ENCODE peak calls at places on chromosome 22, in four cellular contexts. E, M, A and H are unnamed samples.

GRCh38 chr22:29720824-29721323 is 1.1 kb downstream of the CABP7 start:
- DNase-seq in A (no peak), M (no peak), E (no peak), H (no peak)

GRCh38 chr22:19179472-19180048 is 1.0 kb upstream of the SLC25A1 start:
- DNase-seq in A (peak), E (peak), M (peak), H (peak)

GRCh38 chr22:46593211-46593676 is 26.9 kb upstream of the GRAMD4 start:
- DNase-seq in E (no peak), A (no peak), M (no peak), H (no peak)

GRCh38 chr22:50506611-50507420 is 686 bp downstream of the LMF2 start:
- DNase-seq in E (no peak), M (no peak), A (no peak), H (no peak)

GRCh38 chr22:27952091-27952490 is 33.0 kb upstream of the PITPNB start:
- DNase-seq in E (peak), M (peak), A (no peak), H (no peak)

GRCh38 chr22:40414838-40415505 is 44.6 kb downstream of the SGSM3 start:
- DNase-seq in E (no peak), M (no peak), A (no peak), H (no peak)

GRCh38 chr22:50688448-50688847 is 15.8 kb downstream of the SHANK3 start:
- DNase-seq in M (no peak), E (no peak), A (no peak), H (no peak)

GRCh38 chr22:31089101-31090100 is 8.3 kb downstream of the SMTN start:
- DNase-seq in E (peak), A (peak), M (no peak), H (no peak)

GRCh38 chr22:39083212-39084165 is 6.4 kb downstream of the APOBEC3G start:
- DNase-seq in A (no peak), M (no peak), E (no peak), H (no peak)

GRCh38 chr22:41482319-41482935 is 13.5 kb downstream of the ACO2 start:
- DNase-seq in E (peak), M (no peak), A (no peak), H (no peak)

GRCh38 chr22:42651134-42651533 is 1.9 kb upstream of the CYB5R3 start:
- DNase-seq in A (no peak), M (no peak), E (peak), H (no peak)

GRCh38 chr22:31105282-31105929 is 2.0 kb downstream of the SELENOM start:
- DNase-seq in E (peak), A (no peak), M (no peak), H (no peak)

GRCh38 chr22:46574993-46575914 is 37.8 kb upstream of the CELSR1 start:
- DNase-seq in E (no peak), M (no peak), A (no peak), H (no peak)

GRCh38 chr22:50049299-50050195 is 8.6 kb downstream of the TTLL8 start:
- DNase-seq in A (no peak), M (no peak), E (no peak), H (no peak)

GRCh38 chr22:49364398-49364797 is 463.3 kb downstream of the BRD1 start:
- DNase-seq in M (no peak), E (no peak), A (no peak), H (no peak)

GRCh38 chr22:26713823-26714449 is 56.5 kb downstream of the MIAT start:
- DNase-seq in A (no peak), M (no peak), E (peak), H (no peak)

GRCh38 chr22:30046716-30047363 is 33.4 kb upstream of the HORMAD2 start:
- DNase-seq in M (no peak), A (no peak), E (no peak), H (no peak)

GRCh38 chr22:24350627-24351026 is 76.8 kb upstream of the ADORA2A start:
- DNase-seq in A (no peak), M (no peak), E (no peak), H (no peak)

GRCh38 chr22:23767673-23768548 is at the start of gene CHCHD10:
- DNase-seq in E (peak), M (no peak), A (peak), H (no peak)

GRCh38 chr22:25114369-25115362 is 85.0 kb upstream of the CRYBB3 start:
- DNase-seq in E (no peak), M (no peak), A (no peak), H (no peak)

GRCh38 chr22:27990879-27991278 is 71.8 kb upstream of the PITPNB start:
- DNase-seq in A (peak), E (peak), M (no peak), H (no peak)

GRCh38 chr22:24985824-24986214 is 33.3 kb downstream of the KIAA1671 start:
- DNase-seq in A (peak), E (peak), M (no peak), H (no peak)

GRCh38 chr22:30863161-30863833 is 105.3 kb downstream of the MORC2 start:
- DNase-seq in E (peak), A (no peak), M (no peak), H (no peak)

GRCh38 chr22:20524004-20524481 is 16.6 kb downstream of the MED15 start:
- DNase-seq in E (peak), M (no peak), A (no peak), H (no peak)

GRCh38 chr22:31616315-31616980 is 45.6 kb downstream of the PISD start:
- DNase-seq in M (no peak), E (no peak), A (peak), H (no peak)

GRCh38 chr22:29892757-29893156 is 9.8 kb downstream of the MTMR3 start:
- DNase-seq in A (no peak), M (no peak), E (no peak), H (no peak)

GRCh38 chr22:28332410-28332809 is 347.2 kb downstream of the TTC28 start:
- DNase-seq in M (no peak), A (no peak), E (peak), H (no peak)

GRCh38 chr22:30717331-30717921 is 22.8 kb downstream of the OSBP2 start:
- DNase-seq in M (peak), A (no peak), E (peak), H (no peak)

GRCh38 chr22:26691377-26691716 is 34.0 kb downstream of the MIAT start:
- DNase-seq in A (no peak), M (no peak), E (no peak), H (no peak)

GRCh38 chr22:41822289-41823057 is 10.4 kb upstream of the SREBF2 start:
- DNase-seq in M (no peak), E (peak), A (no peak), H (no peak)

GRCh38 chr22:49487950-49488349 is 339.7 kb downstream of the BRD1 start:
- DNase-seq in E (no peak), A (no peak), M (no peak), H (no peak)

GRCh38 chr22:19361501-19362103 is 69.9 kb downstream of the HIRA start:
- DNase-seq in M (no peak), E (no peak), A (no peak), H (peak)

GRCh38 chr22:23836692-23837495 is 1.9 kb downstream of the DERL3 start:
- DNase-seq in E (no peak), M (no peak), A (no peak), H (no peak)

GRCh38 chr22:22548349-22548716 is 10.7 kb downstream of the PRAME start:
- DNase-seq in M (no peak), E (no peak), A (no peak), H (no peak)

GRCh38 chr22:22547692-22548348 is 11.2 kb downstream of the PRAME start:
- DNase-seq in M (no peak), A (no peak), E (no peak), H (no peak)

GRCh38 chr22:22545084-22545483 is 14.0 kb downstream of the PRAME start:
- DNase-seq in A (no peak), M (no peak), E (no peak), H (no peak)

GRCh38 chr22:22547226-22547625 is 11.8 kb downstream of the PRAME start:
- DNase-seq in E (no peak), A (no peak), M (no peak), H (no peak)

DNA sequence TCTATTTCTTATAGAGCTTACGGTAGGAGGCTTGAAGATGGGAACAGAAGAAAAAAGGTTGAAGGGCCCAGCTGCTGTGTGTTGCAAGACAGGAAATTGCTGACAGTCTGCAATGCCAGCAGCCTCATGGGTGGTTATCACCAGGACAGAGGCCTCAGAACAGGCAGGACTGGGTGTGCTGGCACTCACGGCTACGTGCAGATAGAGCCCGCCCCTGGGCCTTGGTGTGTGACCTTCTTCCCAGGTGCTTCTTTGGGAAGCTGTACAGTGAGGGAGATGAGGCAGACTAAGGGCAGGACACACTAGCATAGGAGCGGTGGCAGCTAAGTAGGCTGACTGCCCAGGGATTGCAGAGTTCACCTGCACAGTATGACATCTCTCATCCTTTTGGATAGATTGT is 12.6 kb downstream of the PRAME start:
- DNase-seq in E (peak), M (no peak), A (peak), H (no peak)
- TF ChIP-seq CTCF in E (no peak), M (no peak), A (no peak), H (no peak)

DNA sequence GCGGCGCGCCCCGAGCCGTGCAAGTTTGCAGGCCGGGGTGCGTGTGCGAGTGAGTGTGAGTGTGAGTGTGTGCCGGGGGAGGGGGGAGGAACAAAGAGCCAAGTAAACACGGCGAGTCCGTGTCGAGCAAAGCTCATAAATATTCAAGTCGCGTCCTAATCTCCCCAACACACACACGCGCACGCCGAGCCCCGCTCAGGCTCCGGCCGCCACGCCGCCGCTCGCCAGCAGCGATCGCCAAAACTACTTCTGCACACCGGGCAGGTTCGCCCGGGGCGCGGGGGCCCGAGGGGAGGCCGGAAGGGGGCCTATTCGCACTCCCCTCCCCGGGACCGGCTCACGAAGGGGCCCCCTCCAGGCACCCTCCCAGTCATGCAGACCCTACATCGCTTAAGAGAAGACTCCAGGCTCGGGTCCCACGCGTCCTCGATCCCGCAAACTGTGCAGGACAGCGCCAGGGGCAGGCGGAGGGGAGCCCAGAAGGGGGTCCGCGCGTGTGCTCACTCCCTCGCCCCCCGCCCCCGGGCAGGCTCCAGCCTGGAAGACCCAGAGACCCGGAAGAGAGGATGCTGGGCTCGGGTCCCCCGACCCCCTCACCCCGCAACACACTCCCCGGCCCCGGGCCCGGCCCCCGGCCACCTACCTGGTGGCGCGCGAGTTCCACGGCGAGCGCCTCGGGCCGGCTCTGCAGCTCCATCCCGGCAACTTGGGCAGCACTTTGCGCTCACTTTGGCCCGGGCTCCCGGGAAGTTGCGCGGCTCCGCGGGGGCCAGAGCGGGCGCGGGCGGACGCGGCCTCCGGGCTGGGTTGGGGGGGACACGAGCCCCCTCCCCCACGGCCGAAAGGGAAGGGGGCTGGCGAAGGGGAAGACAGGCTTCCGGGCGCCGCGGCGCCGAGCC is 703 bp downstream of the PHF21B start:
- DNase-seq in M (no peak), E (peak), A (no peak), H (no peak)
- H3K4me3 ChIP-seq in M (peak), E (no peak), A (peak), H (no peak)

DNA sequence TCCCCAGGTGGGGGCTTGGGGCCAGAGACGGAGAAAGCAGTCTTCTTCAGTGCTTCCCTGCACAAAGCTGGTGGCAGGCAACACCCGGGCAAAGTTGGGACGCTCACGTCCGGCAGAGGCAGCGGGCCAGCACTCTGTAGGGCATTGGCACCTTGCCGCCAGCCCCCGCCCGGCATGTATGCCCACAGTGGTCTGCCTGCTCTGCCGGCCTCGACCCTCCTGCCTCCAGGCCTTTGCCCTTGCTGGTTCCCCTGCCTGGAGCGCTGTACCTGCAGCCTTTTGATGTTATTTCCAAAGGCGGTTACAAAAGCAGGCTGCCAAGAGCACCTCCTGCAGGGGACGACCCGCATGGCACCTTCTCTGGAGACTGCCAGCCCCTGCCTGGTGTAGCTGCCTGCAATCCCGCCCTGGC is 56.5 kb upstream of the SHISAL1 start:
- DNase-seq in M (no peak), E (no peak), A (peak), H (no peak)
- TF ChIP-seq CTCF in M (peak), E (peak), A (no peak), H (peak)

DNA sequence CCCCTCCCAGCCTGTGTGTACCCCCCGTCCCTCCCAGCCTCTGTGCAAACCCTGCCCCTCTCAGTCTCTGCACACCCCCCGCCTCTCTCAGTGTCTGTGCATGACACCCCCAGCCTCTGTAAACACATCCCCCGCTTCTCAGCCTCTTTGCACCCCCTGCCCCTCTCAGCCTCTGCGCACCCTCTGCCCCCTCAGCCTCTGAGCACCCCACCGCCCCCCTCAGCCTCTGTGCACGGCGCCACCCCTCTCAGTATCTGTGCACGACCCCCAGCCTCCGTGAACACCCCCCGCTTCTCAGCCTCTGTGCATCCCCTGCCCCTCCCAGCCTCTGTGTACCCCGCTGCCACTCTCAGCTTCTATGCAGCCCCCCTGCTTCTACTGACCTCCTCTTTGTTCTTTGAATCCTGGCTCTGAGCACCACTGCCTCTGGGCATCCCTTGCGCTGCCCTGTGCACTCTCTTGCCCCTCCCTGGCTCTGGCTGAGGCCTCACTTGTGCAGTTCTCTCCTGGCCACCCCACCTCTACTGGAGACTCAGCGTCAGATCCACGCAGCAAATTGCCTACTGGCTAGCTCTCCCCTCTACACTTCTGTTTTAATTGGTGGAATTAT is 838.4 kb downstream of the TBC1D22A start:
- DNase-seq in A (no peak), M (no peak), E (no peak), H (no peak)
- H3K4me3 ChIP-seq in A (no peak), M (no peak), E (no peak), H (no peak)

GRCh38 chr22:37077802-37078448 is 26.4 kb downstream of the KCTD17 start:
- DNase-seq in M (peak), E (peak), A (no peak), H (no peak)
- TF ChIP-seq CTCF in M (peak), E (peak), A (peak), H (peak)

DNA sequence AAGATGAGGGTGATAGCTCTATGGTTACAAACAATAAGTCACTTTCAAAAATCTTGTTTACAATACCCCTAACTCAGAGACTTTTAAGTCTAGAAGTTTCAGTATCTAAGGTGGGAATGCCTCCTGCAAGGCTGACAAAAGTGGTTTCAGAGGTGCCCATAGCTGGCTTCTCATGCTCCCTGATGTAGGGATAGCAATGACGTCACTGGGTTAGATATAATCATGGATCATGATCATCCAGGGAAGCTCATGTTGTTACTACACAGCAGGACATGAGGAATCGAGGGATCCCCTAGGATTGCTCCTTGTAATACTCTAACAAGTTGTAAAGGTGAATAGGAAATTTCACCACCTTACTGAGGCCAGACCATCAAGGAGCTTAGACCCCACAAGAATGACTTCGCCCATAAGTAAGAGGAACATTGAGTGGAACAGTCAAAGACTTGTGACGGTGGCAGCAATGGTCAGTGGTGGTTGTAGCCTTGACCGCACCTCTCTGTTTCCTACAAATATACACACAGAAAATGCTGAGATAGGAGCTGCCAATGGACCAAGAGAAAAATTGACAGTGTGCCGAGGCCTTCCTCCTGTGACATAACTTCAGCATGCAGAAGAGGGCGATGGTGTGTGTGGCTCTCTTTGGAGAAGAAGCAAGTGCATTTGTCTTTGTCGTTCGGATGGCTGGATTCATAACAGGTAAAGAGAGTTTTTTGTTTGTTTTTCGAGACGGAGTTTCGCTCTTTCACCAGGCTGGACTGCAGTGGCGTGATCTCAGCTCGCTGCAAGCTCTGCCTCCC is 15.6 kb downstream of the APOL4 start:
- DNase-seq in A (no peak), E (no peak), M (no peak), H (no peak)
- H3K4me3 ChIP-seq in A (no peak), E (no peak), M (no peak), H (no peak)

GRCh38 chr22:35686298-35686697 is 31.4 kb upstream of the APOL5 start:
- DNase-seq in A (no peak), E (no peak), M (no peak), H (no peak)

GRCh38 chr22:35685731-35686130 is 31.9 kb upstream of the APOL5 start:
- DNase-seq in M (no peak), E (peak), A (no peak), H (no peak)

GRCh38 chr22:35684732-35685131 is 32.9 kb upstream of the APOL5 start:
- DNase-seq in E (no peak), M (no peak), A (no peak), H (no peak)

GRCh38 chr22:35683560-35683959 is 34.1 kb upstream of the APOL5 start:
- DNase-seq in A (no peak), E (no peak), M (no peak), H (no peak)

GRCh38 chr22:35684270-35684700 is 33.4 kb upstream of the APOL5 start:
- DNase-seq in E (peak), M (no peak), A (peak), H (no peak)
- TF ChIP-seq CTCF in E (peak), M (peak), A (no peak), H (peak)

GRCh38 chr22:17087176-17088131 is 2.7 kb downstream of the IL17RA start:
- DNase-seq in E (peak), M (peak), A (no peak), H (peak)
- H3K4me3 ChIP-seq in E (no peak), M (no peak), A (no peak), H (no peak)